ENCODE peak calls at places on chromosome 20, in seven cellular contexts. One of them, this sample, is unnamed.

GRCh38 chr20:60960500-60960899 is 291.6 kb upstream of the CDH4 start:
- DNase-seq in tibial nerve: no peak
- DNase-seq in OCI-LY7: no peak
- DNase-seq in GM23338: no peak
- DNase-seq in A549: no peak
- DNase-seq in AG10803: no peak
- DNase-seq in fibroblast of the aortic adventitia: no peak
- DNase-seq in this sample: no peak

GRCh38 chr20:21571841-21572690 is 58.2 kb upstream of the NKX2-2 start:
- DNase-seq in A549: no peak
- DNase-seq in AG10803: peak; percentile 4
- DNase-seq in tibial nerve: no peak
- DNase-seq in OCI-LY7: peak; percentile 40
- DNase-seq in fibroblast of the aortic adventitia: peak; percentile 20
- DNase-seq in GM23338: peak; percentile 58
- DNase-seq in this sample: no peak

GRCh38 chr20:31449511-31450128 is 9.2 kb downstream of the DEFB123 start:
- DNase-seq in tibial nerve: no peak
- DNase-seq in OCI-LY7: no peak
- DNase-seq in AG10803: no peak
- DNase-seq in fibroblast of the aortic adventitia: no peak
- DNase-seq in GM23338: no peak
- DNase-seq in A549: no peak
- DNase-seq in this sample: no peak

GRCh38 chr20:37804584-37805566 is 98.1 kb upstream of the VSTM2L start:
- DNase-seq in AG10803: no peak
- DNase-seq in fibroblast of the aortic adventitia: peak; percentile 6
- DNase-seq in tibial nerve: no peak
- DNase-seq in A549: no peak
- DNase-seq in OCI-LY7: peak; percentile 86
- DNase-seq in GM23338: no peak
- DNase-seq in this sample: no peak

GRCh38 chr20:48638546-48638945 is 189.3 kb downstream of the PREX1 start:
- DNase-seq in GM23338: no peak
- DNase-seq in A549: peak; percentile 18
- DNase-seq in tibial nerve: no peak
- DNase-seq in AG10803: peak; percentile 44
- DNase-seq in OCI-LY7: no peak
- DNase-seq in fibroblast of the aortic adventitia: peak; percentile 30
- DNase-seq in this sample: peak; percentile 74

GRCh38 chr20:24697411-24697810 is 228.0 kb downstream of the SYNDIG1 start:
- DNase-seq in A549: no peak
- DNase-seq in fibroblast of the aortic adventitia: no peak
- DNase-seq in GM23338: no peak
- DNase-seq in tibial nerve: no peak
- DNase-seq in OCI-LY7: no peak
- DNase-seq in AG10803: no peak
- DNase-seq in this sample: no peak

GRCh38 chr20:51393566-51393965 is 149.0 kb downstream of the NFATC2 start:
- DNase-seq in fibroblast of the aortic adventitia: no peak
- DNase-seq in tibial nerve: no peak
- DNase-seq in AG10803: no peak
- DNase-seq in OCI-LY7: no peak
- DNase-seq in GM23338: no peak
- DNase-seq in A549: no peak
- DNase-seq in this sample: no peak

GRCh38 chr20:13262701-13263335 is 41.7 kb downstream of the ISM1 start:
- DNase-seq in OCI-LY7: no peak
- DNase-seq in tibial nerve: no peak
- DNase-seq in fibroblast of the aortic adventitia: no peak
- DNase-seq in AG10803: no peak
- DNase-seq in A549: no peak
- DNase-seq in GM23338: no peak
- DNase-seq in this sample: no peak

GRCh38 chr20:23100021-23100753 is 14.1 kb upstream of the CD93 start:
- DNase-seq in GM23338: no peak
- DNase-seq in tibial nerve: no peak
- DNase-seq in OCI-LY7: no peak
- DNase-seq in A549: no peak
- DNase-seq in fibroblast of the aortic adventitia: no peak
- DNase-seq in AG10803: no peak
- DNase-seq in this sample: no peak

GRCh38 chr20:61422636-61423425 is 170.8 kb downstream of the CDH4 start:
- DNase-seq in tibial nerve: no peak
- DNase-seq in A549: no peak
- DNase-seq in GM23338: peak; percentile 56
- DNase-seq in OCI-LY7: no peak
- DNase-seq in AG10803: no peak
- DNase-seq in fibroblast of the aortic adventitia: no peak
- DNase-seq in this sample: no peak

GRCh38 chr20:35562541-35563110 is 20.7 kb downstream of the ERGIC3 start:
- DNase-seq in fibroblast of the aortic adventitia: no peak
- DNase-seq in A549: no peak
- DNase-seq in GM23338: no peak
- DNase-seq in OCI-LY7: no peak
- DNase-seq in AG10803: no peak
- DNase-seq in tibial nerve: no peak
- DNase-seq in this sample: no peak

GRCh38 chr20:56646599-56646998 is 17.5 kb downstream of the TFAP2C start:
- DNase-seq in tibial nerve: no peak
- DNase-seq in OCI-LY7: no peak
- DNase-seq in GM23338: no peak
- DNase-seq in AG10803: no peak
- DNase-seq in A549: no peak
- DNase-seq in fibroblast of the aortic adventitia: no peak
- DNase-seq in this sample: no peak

GRCh38 chr20:25018425-25018824 is 25.9 kb upstream of the APMAP start:
- DNase-seq in OCI-LY7: no peak
- DNase-seq in tibial nerve: no peak
- DNase-seq in GM23338: no peak
- DNase-seq in fibroblast of the aortic adventitia: no peak
- DNase-seq in AG10803: no peak
- DNase-seq in A549: no peak
- DNase-seq in this sample: no peak

GRCh38 chr20:19889011-19889953 is 127.9 kb upstream of the NAA20 start:
- DNase-seq in AG10803: peak; percentile 88
- DNase-seq in A549: peak; percentile 48
- DNase-seq in tibial nerve: peak; percentile 40
- DNase-seq in fibroblast of the aortic adventitia: peak; percentile 82
- DNase-seq in GM23338: peak; percentile 7
- DNase-seq in OCI-LY7: no peak
- DNase-seq in this sample: peak; percentile 91

GRCh38 chr20:61639200-61639599 is 387.1 kb downstream of the CDH4 start:
- DNase-seq in fibroblast of the aortic adventitia: no peak
- DNase-seq in GM23338: no peak
- DNase-seq in AG10803: peak; percentile 62
- DNase-seq in OCI-LY7: no peak
- DNase-seq in A549: no peak
- DNase-seq in tibial nerve: no peak
- DNase-seq in this sample: peak; percentile 30

GRCh38 chr20:19552144-19552895 is 205.7 kb upstream of the RIN2 start:
- DNase-seq in GM23338: peak; percentile 87
- DNase-seq in OCI-LY7: no peak
- DNase-seq in fibroblast of the aortic adventitia: no peak
- DNase-seq in AG10803: no peak
- DNase-seq in tibial nerve: no peak
- DNase-seq in A549: peak; percentile 25
- DNase-seq in this sample: no peak

GRCh38 chr20:35306931-35307517 is 14.8 kb upstream of the FAM83C start:
- DNase-seq in OCI-LY7: peak; percentile 39
- DNase-seq in fibroblast of the aortic adventitia: peak; percentile 73
- DNase-seq in A549: peak; percentile 84
- DNase-seq in GM23338: peak; percentile 88
- DNase-seq in tibial nerve: peak; percentile 28
- DNase-seq in AG10803: peak; percentile 71
- DNase-seq in this sample: peak; percentile 60

GRCh38 chr20:56257604-56258003 is 9.1 kb downstream of the MC3R start:
- DNase-seq in fibroblast of the aortic adventitia: no peak
- DNase-seq in AG10803: no peak
- DNase-seq in A549: no peak
- DNase-seq in OCI-LY7: no peak
- DNase-seq in tibial nerve: no peak
- DNase-seq in GM23338: no peak
- DNase-seq in this sample: no peak

GRCh38 chr20:50682065-50682464 is 9.3 kb downstream of the RIPOR3 start:
- DNase-seq in A549: no peak
- DNase-seq in GM23338: no peak
- DNase-seq in OCI-LY7: no peak
- DNase-seq in tibial nerve: no peak
- DNase-seq in fibroblast of the aortic adventitia: no peak
- DNase-seq in AG10803: no peak
- DNase-seq in this sample: no peak

GRCh38 chr20:17810847-17811604 is 111.3 kb downstream of the BANF2 start:
- DNase-seq in fibroblast of the aortic adventitia: no peak
- DNase-seq in OCI-LY7: peak; percentile 27
- DNase-seq in GM23338: no peak
- DNase-seq in tibial nerve: no peak
- DNase-seq in A549: no peak
- DNase-seq in AG10803: no peak
- DNase-seq in this sample: no peak

GRCh38 chr20:32586291-32586690 is 1.2 kb upstream of the NOL4L start:
- DNase-seq in A549: no peak
- DNase-seq in OCI-LY7: peak; percentile 30
- DNase-seq in tibial nerve: no peak
- DNase-seq in GM23338: no peak
- DNase-seq in AG10803: no peak
- DNase-seq in fibroblast of the aortic adventitia: no peak
- DNase-seq in this sample: no peak

GRCh38 chr20:25544760-25545159 is 40.6 kb downstream of the NINL start:
- DNase-seq in fibroblast of the aortic adventitia: peak; percentile 15
- DNase-seq in GM23338: peak; percentile 36
- DNase-seq in OCI-LY7: no peak
- DNase-seq in tibial nerve: no peak
- DNase-seq in AG10803: no peak
- DNase-seq in A549: no peak
- DNase-seq in this sample: no peak

GRCh38 chr20:3794701-3795420 is 1.2 kb upstream of the CDC25B start:
- DNase-seq in GM23338: no peak
- DNase-seq in A549: no peak
- DNase-seq in OCI-LY7: no peak
- DNase-seq in tibial nerve: no peak
- DNase-seq in AG10803: no peak
- DNase-seq in fibroblast of the aortic adventitia: no peak
- DNase-seq in this sample: no peak

GRCh38 chr20:3796477-3797225 is 541 bp downstream of the CDC25B start:
- DNase-seq in GM23338: no peak
- DNase-seq in tibial nerve: no peak
- DNase-seq in OCI-LY7: peak; percentile 48
- DNase-seq in fibroblast of the aortic adventitia: no peak
- DNase-seq in A549: no peak
- DNase-seq in AG10803: no peak
- DNase-seq in this sample: no peak

GRCh38 chr20:3797592-3798404 is 1.7 kb downstream of the CDC25B start:
- DNase-seq in AG10803: no peak
- DNase-seq in A549: no peak
- DNase-seq in tibial nerve: no peak
- DNase-seq in fibroblast of the aortic adventitia: no peak
- DNase-seq in GM23338: no peak
- DNase-seq in OCI-LY7: peak; percentile 65
- DNase-seq in this sample: no peak

GRCh38 chr20:3797226-3797545 is 1.1 kb downstream of the CDC25B start:
- DNase-seq in A549: no peak
- DNase-seq in tibial nerve: no peak
- DNase-seq in OCI-LY7: no peak
- DNase-seq in GM23338: no peak
- DNase-seq in fibroblast of the aortic adventitia: no peak
- DNase-seq in AG10803: no peak
- DNase-seq in this sample: no peak

GRCh38 chr20:3795511-3796468 is at the start of gene CDC25B:
- DNase-seq in AG10803: peak; percentile 86
- DNase-seq in tibial nerve: peak; percentile 96
- DNase-seq in GM23338: peak; percentile 96
- DNase-seq in fibroblast of the aortic adventitia: peak; percentile 95
- DNase-seq in A549: peak; percentile 96
- DNase-seq in OCI-LY7: peak; percentile 94
- DNase-seq in this sample: peak; percentile 73
- TF ChIP-seq CTCF in AG10803: peak; percentile 51
- TF ChIP-seq CTCF in tibial nerve: peak; percentile 54
- TF ChIP-seq CTCF in GM23338: peak; percentile 46
- TF ChIP-seq CTCF in fibroblast of the aortic adventitia: peak; percentile 63
- TF ChIP-seq CTCF in A549: peak; percentile 37
- TF ChIP-seq CTCF in OCI-LY7: peak; percentile 54
- TF ChIP-seq CTCF in this sample: no peak

GRCh38 chr20:53947501-53948195 is 122.7 kb downstream of the BCAS1 start:
- DNase-seq in A549: no peak
- DNase-seq in AG10803: no peak
- DNase-seq in OCI-LY7: no peak
- DNase-seq in GM23338: no peak
- DNase-seq in tibial nerve: no peak
- DNase-seq in fibroblast of the aortic adventitia: no peak
- DNase-seq in this sample: no peak
- H3K4me3 ChIP-seq in A549: no peak overlapping the region
- H3K4me3 ChIP-seq in AG10803: no peak overlapping the region
- H3K4me3 ChIP-seq in OCI-LY7: no peak overlapping the region
- H3K4me3 ChIP-seq in GM23338: no peak overlapping the region
- H3K4me3 ChIP-seq in tibial nerve: no peak overlapping the region
- H3K4me3 ChIP-seq in fibroblast of the aortic adventitia: no peak overlapping the region
- H3K4me3 ChIP-seq in this sample: no peak overlapping the region

GRCh38 chr20:57998276-57998675 is 230.2 kb downstream of the ANKRD60 start:
- DNase-seq in AG10803: no peak
- DNase-seq in GM23338: peak; percentile 27
- DNase-seq in OCI-LY7: no peak
- DNase-seq in A549: no peak
- DNase-seq in fibroblast of the aortic adventitia: no peak
- DNase-seq in tibial nerve: no peak
- DNase-seq in this sample: no peak
- TF ChIP-seq CTCF in AG10803: no peak
- TF ChIP-seq CTCF in GM23338: peak; percentile 39
- TF ChIP-seq CTCF in OCI-LY7: no peak
- TF ChIP-seq CTCF in A549: no peak
- TF ChIP-seq CTCF in fibroblast of the aortic adventitia: no peak
- TF ChIP-seq CTCF in tibial nerve: no peak
- TF ChIP-seq CTCF in this sample: no peak

DNA sequence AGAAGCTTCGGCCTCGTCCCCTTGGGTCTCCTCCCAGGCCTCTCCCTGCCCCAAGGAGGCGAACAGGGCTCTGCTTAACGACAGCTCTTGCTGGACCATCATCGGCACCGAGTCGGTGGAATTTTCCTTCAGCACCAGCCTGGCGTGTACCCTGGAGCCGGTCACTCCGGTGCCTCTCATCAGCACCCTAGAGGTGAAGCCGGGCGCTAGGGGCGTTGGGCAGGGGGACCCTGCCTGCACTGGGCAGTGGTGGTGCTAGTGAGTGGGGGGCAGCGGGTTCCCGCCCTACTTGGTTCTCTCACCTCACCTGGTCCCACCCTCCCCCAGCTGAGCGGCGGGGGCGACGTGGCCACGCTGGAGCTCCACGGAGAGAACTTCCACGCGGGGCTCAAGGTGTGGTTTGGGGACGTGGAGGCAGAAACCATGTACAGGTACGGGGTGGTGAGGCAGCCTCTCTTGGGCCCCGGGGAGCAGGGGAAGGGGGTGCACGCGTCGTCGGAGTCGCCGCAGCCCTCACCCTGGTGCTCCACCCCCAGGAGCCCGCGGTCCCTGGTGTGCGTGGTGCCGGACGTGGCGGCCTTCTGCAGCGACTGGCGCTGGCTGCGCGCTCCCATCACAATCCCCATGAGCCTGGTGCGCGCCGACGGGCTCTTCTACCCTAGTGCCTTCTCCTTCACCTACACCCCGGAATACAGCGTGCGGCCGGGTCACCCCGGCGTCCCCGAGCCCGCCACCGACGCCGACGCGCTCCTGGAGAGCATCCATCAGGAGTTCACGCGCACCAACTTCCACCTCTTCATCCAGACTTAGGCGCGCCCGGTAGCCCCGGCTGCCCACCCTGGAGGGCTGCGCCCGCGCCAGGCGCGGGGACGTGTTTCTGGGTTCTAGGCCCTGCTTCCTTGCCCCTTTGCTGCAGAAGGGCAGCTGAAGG is 8.3 kb upstream of the MATN4 start:
- DNase-seq in OCI-LY7: no peak
- DNase-seq in A549: no peak
- DNase-seq in GM23338: no peak
- DNase-seq in AG10803: no peak
- DNase-seq in fibroblast of the aortic adventitia: no peak
- DNase-seq in tibial nerve: no peak
- DNase-seq in this sample: no peak
- H3K4me3 ChIP-seq in OCI-LY7: no peak overlapping the region
- H3K4me3 ChIP-seq in A549: no peak overlapping the region
- H3K4me3 ChIP-seq in GM23338: no peak overlapping the region
- H3K4me3 ChIP-seq in AG10803: no peak overlapping the region
- H3K4me3 ChIP-seq in fibroblast of the aortic adventitia: no peak overlapping the region
- H3K4me3 ChIP-seq in tibial nerve: no peak overlapping the region
- H3K4me3 ChIP-seq in this sample: no peak overlapping the region